ENCODE peak calls at places on chromosomes 13 and 19, in five cellular contexts. Y is GM23338, S is caudate nucleus, B is foreskin fibroblast, Q is EL. N is an unnamed sample.

GRCh38 chr19:36009220-36009619 is 607 bp upstream of the SYNE4 start:
- DNase-seq in Y (peak), Q (peak), B (peak), S (no peak), N (no peak)

GRCh38 chr19:39304701-39305571 is 8.7 kb downstream of the IFNL1 start:
- DNase-seq in B (no peak), Q (no peak), S (no peak), Y (peak), N (no peak)

GRCh38 chr19:6767357-6768235 is at the start of gene SH2D3A:
- DNase-seq in Y (peak), Q (peak), B (peak), S (no peak), N (peak)

GRCh38 chr13:24217601-24218281 is 57.2 kb downstream of the SPATA13 start:
- DNase-seq in S (no peak), B (no peak), Q (no peak), Y (peak), N (no peak)

GRCh38 chr13:98571955-98572662 is 4.8 kb downstream of the STK24 start:
- DNase-seq in Y (no peak), Q (peak), B (peak), S (no peak), N (no peak)

GRCh38 chr13:111422352-111422751 is 101.9 kb downstream of the TEX29 start:
- DNase-seq in Y (no peak), S (no peak), B (no peak), Q (no peak), N (no peak)

GRCh38 chr19:17454579-17454978 is 6.1 kb upstream of the TMEM221 start:
- DNase-seq in S (no peak), Q (no peak), B (no peak), Y (peak), N (no peak)

GRCh38 chr13:99280166-99280565 is 22.0 kb upstream of the GPR18 start:
- DNase-seq in Y (no peak), S (no peak), B (no peak), Q (no peak), N (no peak)

GRCh38 chr13:31773538-31773937 is 34.2 kb downstream of the RXFP2 start:
- DNase-seq in B (peak), Y (no peak), Q (peak), S (no peak), N (no peak)

GRCh38 chr19:18150776-18151624 is 2.0 kb upstream of the PIK3R2 start:
- DNase-seq in Q (no peak), S (no peak), B (no peak), Y (no peak), N (no peak)

GRCh38 chr13:73248711-73249580 is 190.1 kb downstream of the KLF5 start:
- DNase-seq in B (no peak), S (no peak), Q (no peak), Y (peak), N (no peak)

GRCh38 chr19:19403373-19403901 is 2.0 kb upstream of the GATAD2A start:
- DNase-seq in S (no peak), Y (no peak), Q (peak), B (peak), N (no peak)

GRCh38 chr13:110575322-110576069 is 14.0 kb upstream of the RAB20 start:
- DNase-seq in S (no peak), Y (no peak), Q (peak), B (peak), N (no peak)

GRCh38 chr19:29667941-29668340 is 2.7 kb downstream of the PLEKHF1 start:
- DNase-seq in B (no peak), Q (no peak), Y (no peak), S (no peak), N (peak)

GRCh38 chr19:57964761-57965160 is 9.6 kb downstream of the C19orf18 start:
- DNase-seq in B (no peak), Q (no peak), Y (no peak), S (no peak), N (no peak)

GRCh38 chr13:48571121-48571901 is 38.4 kb upstream of the RCBTB2 start:
- DNase-seq in Y (no peak), Q (peak), S (no peak), B (peak), N (no peak)

GRCh38 chr19:29622191-29623070 is 16.3 kb downstream of the POP4 start:
- DNase-seq in S (no peak), B (no peak), Y (no peak), Q (no peak), N (no peak)

GRCh38 chr13:61685683-61686013 is 270.0 kb upstream of the PCDH20 start:
- DNase-seq in S (no peak), Y (peak), B (no peak), Q (no peak), N (no peak)

GRCh38 chr19:7415163-7415856 is 66.6 kb downstream of the ARHGEF18 start:
- DNase-seq in Q (no peak), S (no peak), B (no peak), Y (peak), N (no peak)

GRCh38 chr13:64332048-64332447 is 2898.1 kb downstream of the PCDH9 start:
- DNase-seq in B (no peak), Q (peak), Y (no peak), S (no peak), N (no peak)

GRCh38 chr13:24286624-24287023 is 22.8 kb upstream of the C1QTNF9 start:
- DNase-seq in S (no peak), Y (no peak), Q (no peak), B (no peak), N (no peak)

GRCh38 chr13:34733720-34734119 is 208.3 kb upstream of the NBEA start:
- DNase-seq in Q (peak), Y (no peak), S (no peak), B (peak), N (no peak)

N was measured in effector CD8-positive, alpha-beta T cell.